ENCODE peak calls at places on chromosomes 1 and 21, in four cellular contexts. One of them, this sample, is unnamed.

GRCh38 chr1:176174108-176174507 is 33.0 kb downstream of the COP1 start:
- DNase-seq in A549: no peak
- DNase-seq in K562: no peak
- DNase-seq in HepG2: no peak
- DNase-seq in this sample: no peak

GRCh38 chr1:201229095-201229494 is 38.5 kb downstream of the IGFN1 start:
- DNase-seq in A549: no peak
- DNase-seq in K562: no peak
- DNase-seq in HepG2: no peak
- DNase-seq in this sample: no peak

GRCh38 chr1:154961207-154961496 is 430 bp downstream of the PYGO2 start:
- DNase-seq in A549: no peak
- DNase-seq in K562: no peak
- DNase-seq in HepG2: peak
- DNase-seq in this sample: no peak

GRCh38 chr1:208541225-208541855 is 297.2 kb upstream of the PLXNA2 start:
- DNase-seq in A549: no peak
- DNase-seq in K562: no peak
- DNase-seq in HepG2: no peak
- DNase-seq in this sample: no peak

GRCh38 chr1:5238351-5239123 is 584.1 kb downstream of the AJAP1 start:
- DNase-seq in A549: no peak
- DNase-seq in K562: no peak
- DNase-seq in HepG2: no peak
- DNase-seq in this sample: no peak

GRCh38 chr1:18041107-18041506 is 66.5 kb upstream of the IGSF21 start:
- DNase-seq in A549: no peak
- DNase-seq in K562: no peak
- DNase-seq in HepG2: no peak
- DNase-seq in this sample: no peak

GRCh38 chr1:154736840-154737239 is 128.9 kb upstream of the ADAR start:
- DNase-seq in A549: peak
- DNase-seq in K562: no peak
- DNase-seq in HepG2: no peak
- DNase-seq in this sample: no peak

GRCh38 chr1:6692956-6693355 is 8.7 kb downstream of the DNAJC11 start:
- DNase-seq in A549: no peak
- DNase-seq in K562: no peak
- DNase-seq in HepG2: no peak
- DNase-seq in this sample: no peak

GRCh38 chr1:63622847-63623566 is 29.8 kb downstream of the PGM1 start:
- DNase-seq in A549: no peak
- DNase-seq in K562: no peak
- DNase-seq in HepG2: no peak
- DNase-seq in this sample: no peak

GRCh38 chr1:11708554-11709350 is 17.2 kb downstream of the DRAXIN start:
- DNase-seq in A549: peak
- DNase-seq in K562: no peak
- DNase-seq in HepG2: no peak
- DNase-seq in this sample: no peak

GRCh38 chr1:33060579-33061083 is 20.3 kb upstream of the AZIN2 start:
- DNase-seq in A549: peak
- DNase-seq in K562: peak
- DNase-seq in HepG2: no peak
- DNase-seq in this sample: no peak

GRCh38 chr1:13699510-13699909 is 478 bp upstream of the PRDM2 start:
- DNase-seq in A549: peak
- DNase-seq in K562: no peak
- DNase-seq in HepG2: no peak
- DNase-seq in this sample: no peak

GRCh38 chr21:41071410-41071809 is 96.5 kb upstream of the BACE2 start:
- DNase-seq in A549: peak
- DNase-seq in K562: no peak
- DNase-seq in HepG2: no peak
- DNase-seq in this sample: peak

GRCh38 chr1:185376840-185377635 is 60.0 kb upstream of the IVNS1ABP start:
- DNase-seq in A549: peak
- DNase-seq in K562: no peak
- DNase-seq in HepG2: no peak
- DNase-seq in this sample: no peak

GRCh38 chr1:116556289-116557006 is 14.4 kb downstream of the CD58 start:
- DNase-seq in A549: peak
- DNase-seq in K562: peak
- DNase-seq in HepG2: no peak
- DNase-seq in this sample: no peak

GRCh38 chr1:109877320-109877771 is 33.3 kb upstream of the CSF1 start:
- DNase-seq in A549: peak
- DNase-seq in K562: peak
- DNase-seq in HepG2: peak
- DNase-seq in this sample: peak

GRCh38 chr1:9417695-9418094 is 121.6 kb upstream of the SLC25A33 start:
- DNase-seq in A549: no peak
- DNase-seq in K562: no peak
- DNase-seq in HepG2: no peak
- DNase-seq in this sample: no peak

GRCh38 chr1:198123146-198123545 is 33.7 kb upstream of the NEK7 start:
- DNase-seq in A549: no peak
- DNase-seq in K562: no peak
- DNase-seq in HepG2: no peak
- DNase-seq in this sample: no peak

GRCh38 chr1:228367798-228368791 is 38.5 kb downstream of the TRIM11 start:
- DNase-seq in A549: no peak
- DNase-seq in K562: peak
- DNase-seq in HepG2: peak
- DNase-seq in this sample: peak

GRCh38 chr1:218171302-218171893 is 113.7 kb upstream of the RRP15 start:
- DNase-seq in A549: peak
- DNase-seq in K562: no peak
- DNase-seq in HepG2: peak
- DNase-seq in this sample: no peak

GRCh38 chr21:42388740-42389448 is 7.0 kb downstream of the TMPRSS3 start:
- DNase-seq in A549: no peak
- DNase-seq in K562: no peak
- DNase-seq in HepG2: peak
- DNase-seq in this sample: peak

GRCh38 chr1:25784575-25785051 is 15.4 kb upstream of the SELENON start:
- DNase-seq in A549: no peak
- DNase-seq in K562: no peak
- DNase-seq in HepG2: no peak
- DNase-seq in this sample: no peak

GRCh38 chr1:246959944-246960693 is 28.4 kb upstream of the AHCTF1 start:
- DNase-seq in A549: no peak
- DNase-seq in K562: no peak
- DNase-seq in HepG2: no peak
- DNase-seq in this sample: no peak

GRCh38 chr1:61182049-61182448 is 99.7 kb downstream of the NFIA start:
- DNase-seq in A549: peak
- DNase-seq in K562: no peak
- DNase-seq in HepG2: no peak
- DNase-seq in this sample: no peak

GRCh38 chr21:16198546-16198945 is 468.8 kb downstream of the USP25 start:
- DNase-seq in A549: no peak
- DNase-seq in K562: no peak
- DNase-seq in HepG2: no peak
- DNase-seq in this sample: no peak

GRCh38 chr1:12172959-12173358 is 6.2 kb downstream of the TNFRSF1B start:
- DNase-seq in A549: no peak
- DNase-seq in K562: no peak
- DNase-seq in HepG2: no peak
- DNase-seq in this sample: no peak

GRCh38 chr1:93995837-93996526 is 86.8 kb upstream of the GCLM start:
- DNase-seq in A549: peak
- DNase-seq in K562: no peak
- DNase-seq in HepG2: no peak
- DNase-seq in this sample: no peak

GRCh38 chr1:38541223-38541622 is 318.3 kb downstream of the RRAGC start:
- DNase-seq in A549: no peak
- DNase-seq in K562: no peak
- DNase-seq in HepG2: no peak
- DNase-seq in this sample: no peak

GRCh38 chr1:245279346-245279745 is 124.6 kb downstream of the KIF26B start:
- DNase-seq in A549: no peak
- DNase-seq in K562: no peak
- DNase-seq in HepG2: no peak
- DNase-seq in this sample: no peak

GRCh38 chr1:154616659-154617345 is 8.8 kb upstream of the ADAR start:
- DNase-seq in A549: no peak
- DNase-seq in K562: no peak
- DNase-seq in HepG2: no peak
- DNase-seq in this sample: no peak

GRCh38 chr21:45502600-45502999 is 39.6 kb downstream of the SLC19A1 start:
- DNase-seq in A549: no peak
- DNase-seq in K562: no peak
- DNase-seq in HepG2: no peak
- DNase-seq in this sample: no peak
- TF ChIP-seq HMGXB4 in A549: no peak
- TF ChIP-seq HMGXB4 in K562: no peak
- TF ChIP-seq HMGXB4 in HepG2: no peak
- TF ChIP-seq HMGXB4 in this sample: no peak

GRCh38 chr1:226440512-226440911 is 32.6 kb upstream of the PARP1 start:
- DNase-seq in A549: no peak
- DNase-seq in K562: no peak
- DNase-seq in HepG2: no peak
- DNase-seq in this sample: no peak

GRCh38 chr1:226436855-226437491 is 29.1 kb upstream of the PARP1 start:
- DNase-seq in A549: no peak
- DNase-seq in K562: no peak
- DNase-seq in HepG2: no peak
- DNase-seq in this sample: no peak

GRCh38 chr1:226438007-226438406 is 30.1 kb upstream of the PARP1 start:
- DNase-seq in A549: peak
- DNase-seq in K562: peak
- DNase-seq in HepG2: peak
- DNase-seq in this sample: no peak

GRCh38 chr1:226432586-226433360 is 24.9 kb upstream of the PARP1 start:
- DNase-seq in A549: no peak
- DNase-seq in K562: no peak
- DNase-seq in HepG2: no peak
- DNase-seq in this sample: no peak

DNA sequence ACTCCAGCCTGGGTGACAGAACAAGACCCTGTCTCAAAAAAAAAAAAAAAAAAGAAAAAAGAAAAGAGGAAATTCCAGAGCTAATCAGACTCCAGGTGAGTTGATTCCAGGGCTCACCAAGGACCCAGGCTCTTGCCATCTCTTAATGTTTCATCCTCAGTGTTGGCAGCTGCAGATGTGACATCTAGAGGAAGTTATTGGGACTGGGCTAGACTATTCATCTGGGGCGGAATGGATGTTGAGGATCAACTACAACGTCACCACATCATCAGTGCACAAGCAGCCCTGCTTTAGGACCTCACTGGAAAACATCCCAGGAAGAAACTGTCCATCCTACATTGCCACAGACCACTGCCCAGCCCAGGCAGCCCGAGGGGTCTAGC is 28.6 kb upstream of the PARP1 start:
- DNase-seq in A549: no peak
- DNase-seq in K562: no peak
- DNase-seq in HepG2: no peak
- DNase-seq in this sample: no peak
- TF ChIP-seq HMGXB4 in A549: no peak
- TF ChIP-seq HMGXB4 in K562: no peak
- TF ChIP-seq HMGXB4 in HepG2: no peak
- TF ChIP-seq HMGXB4 in this sample: no peak

GRCh38 chr1:79568411-79568810 is 561.9 kb upstream of the ADGRL4 start:
- DNase-seq in A549: no peak
- DNase-seq in K562: no peak
- DNase-seq in HepG2: no peak
- DNase-seq in this sample: no peak
- TF ChIP-seq HMGXB4 in A549: no peak
- TF ChIP-seq HMGXB4 in K562: no peak
- TF ChIP-seq HMGXB4 in HepG2: no peak
- TF ChIP-seq HMGXB4 in this sample: no peak

GRCh38 chr1:202616355-202616910 is 93.8 kb downstream of the SYT2 start:
- DNase-seq in A549: no peak
- DNase-seq in K562: no peak
- DNase-seq in HepG2: no peak
- DNase-seq in this sample: no peak
- TF ChIP-seq HMGXB4 in A549: no peak
- TF ChIP-seq HMGXB4 in K562: no peak
- TF ChIP-seq HMGXB4 in HepG2: no peak
- TF ChIP-seq HMGXB4 in this sample: no peak

DNA sequence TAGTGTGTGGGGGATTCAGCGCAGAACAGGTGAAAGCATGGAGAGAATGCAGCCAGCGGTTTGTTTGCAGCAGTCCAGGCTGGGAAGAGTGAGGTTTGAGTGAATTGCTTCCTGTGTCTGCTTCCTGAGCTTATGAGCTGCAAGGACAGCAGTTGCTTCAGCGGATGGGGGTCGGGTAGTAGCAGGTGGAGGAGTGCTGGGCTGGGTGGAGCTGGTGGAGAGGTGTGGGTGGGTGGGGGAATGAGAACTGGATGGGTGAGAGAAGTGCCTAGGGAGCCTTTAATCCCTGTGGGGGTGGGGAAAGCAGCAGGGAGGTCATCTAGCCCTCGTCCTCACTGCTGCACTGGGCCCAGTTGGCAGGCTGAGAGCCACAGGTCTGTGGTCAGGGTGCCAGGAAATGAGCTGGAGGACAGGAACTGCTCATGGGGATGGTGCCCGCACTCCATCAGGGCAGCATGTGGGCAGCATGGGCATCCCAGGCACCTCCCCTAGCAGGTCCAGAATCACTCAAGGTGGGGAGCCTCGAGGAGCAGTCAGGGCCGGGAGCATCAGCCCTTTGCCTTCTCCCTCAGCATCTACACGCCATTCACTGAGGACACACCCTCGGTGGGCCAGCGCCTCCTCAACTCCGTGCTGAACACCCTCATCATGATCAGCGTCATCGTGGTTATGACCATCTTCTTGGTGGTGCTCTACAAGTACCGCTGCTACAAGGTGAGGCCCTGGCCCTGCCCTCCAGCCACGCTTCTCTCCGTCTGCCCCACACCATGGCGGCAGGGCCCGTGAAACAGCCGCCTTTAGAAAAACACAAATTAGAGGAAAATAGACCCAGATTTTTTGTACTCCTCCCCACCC is 14.8 kb downstream of the PSEN2 start:
- DNase-seq in A549: no peak
- DNase-seq in K562: no peak
- DNase-seq in HepG2: no peak
- DNase-seq in this sample: no peak
- TF ChIP-seq HMGXB4 in A549: no peak
- TF ChIP-seq HMGXB4 in K562: no peak
- TF ChIP-seq HMGXB4 in HepG2: no peak
- TF ChIP-seq HMGXB4 in this sample: no peak

GRCh38 chr1:230849451-230850194 is 18.7 kb downstream of the C1orf198 start:
- DNase-seq in A549: peak
- DNase-seq in K562: no peak
- DNase-seq in HepG2: no peak
- DNase-seq in this sample: no peak
- TF ChIP-seq HMGXB4 in A549: no peak
- TF ChIP-seq HMGXB4 in K562: no peak
- TF ChIP-seq HMGXB4 in HepG2: no peak
- TF ChIP-seq HMGXB4 in this sample: no peak